ENCODE peak calls at places on chromosome 20, in nine cellular contexts. One of them, this sample, is unnamed.

GRCh38 chr20:25465398-25465797 is 57.9 kb downstream of the GINS1 start:
- DNase-seq in GM13977: no peak
- DNase-seq in stimulated activated CD4-positive, alpha-beta T cell treated with anti-CD3 and anti-CD28 coated beads, Interleukin-1b, Interleukin-23, amount 100 ng/mL, for 1 hour: no peak
- DNase-seq in T-helper 1 cell: no peak
- DNase-seq in Right ventricle myocardium superior: no peak
- DNase-seq in activated CD4-positive, CD25-positive, alpha-beta regulatory T cell treated with anti-CD3 and anti-CD28 coated beads, Interleukin-2, amount 50 U/mL, for 72 hours: no peak
- DNase-seq in activated CD4-positive, alpha-beta T cell treated with anti-CD3 and anti-CD28 coated beads, Interleukin-2, amount 10 ng/mL, durations not matched to agents 7 days and 5 days: no peak
- DNase-seq in endothelial cell: no peak
- DNase-seq in stimulated activated CD8-positive, alpha-beta memory T cell treated with anti-CD3 and anti-CD28 coated beads, Interleukin-2, amount 100 ng/mL, for 1 hour: no peak
- DNase-seq in this sample: no peak

GRCh38 chr20:63657260-63657936 is 714 bp upstream of the RTEL1 start:
- DNase-seq in GM13977: no peak
- DNase-seq in stimulated activated CD4-positive, alpha-beta T cell treated with anti-CD3 and anti-CD28 coated beads, Interleukin-1b, Interleukin-23, amount 100 ng/mL, for 1 hour: no peak
- DNase-seq in T-helper 1 cell: no peak
- DNase-seq in Right ventricle myocardium superior: no peak
- DNase-seq in activated CD4-positive, CD25-positive, alpha-beta regulatory T cell treated with anti-CD3 and anti-CD28 coated beads, Interleukin-2, amount 50 U/mL, for 72 hours: no peak
- DNase-seq in activated CD4-positive, alpha-beta T cell treated with anti-CD3 and anti-CD28 coated beads, Interleukin-2, amount 10 ng/mL, durations not matched to agents 7 days and 5 days: no peak
- DNase-seq in endothelial cell: no peak
- DNase-seq in stimulated activated CD8-positive, alpha-beta memory T cell treated with anti-CD3 and anti-CD28 coated beads, Interleukin-2, amount 100 ng/mL, for 1 hour: no peak
- DNase-seq in this sample: no peak

GRCh38 chr20:58511364-58511763 is 3.8 kb downstream of the APCDD1L start:
- DNase-seq in GM13977: no peak
- DNase-seq in stimulated activated CD4-positive, alpha-beta T cell treated with anti-CD3 and anti-CD28 coated beads, Interleukin-1b, Interleukin-23, amount 100 ng/mL, for 1 hour: no peak
- DNase-seq in T-helper 1 cell: no peak
- DNase-seq in Right ventricle myocardium superior: no peak
- DNase-seq in activated CD4-positive, CD25-positive, alpha-beta regulatory T cell treated with anti-CD3 and anti-CD28 coated beads, Interleukin-2, amount 50 U/mL, for 72 hours: no peak
- DNase-seq in activated CD4-positive, alpha-beta T cell treated with anti-CD3 and anti-CD28 coated beads, Interleukin-2, amount 10 ng/mL, durations not matched to agents 7 days and 5 days: no peak
- DNase-seq in endothelial cell: no peak
- DNase-seq in stimulated activated CD8-positive, alpha-beta memory T cell treated with anti-CD3 and anti-CD28 coated beads, Interleukin-2, amount 100 ng/mL, for 1 hour: no peak
- DNase-seq in this sample: peak; percentile 69

GRCh38 chr20:16279320-16279719 is 293.9 kb downstream of the KIF16B start:
- DNase-seq in GM13977: no peak
- DNase-seq in stimulated activated CD4-positive, alpha-beta T cell treated with anti-CD3 and anti-CD28 coated beads, Interleukin-1b, Interleukin-23, amount 100 ng/mL, for 1 hour: no peak
- DNase-seq in T-helper 1 cell: no peak
- DNase-seq in Right ventricle myocardium superior: no peak
- DNase-seq in activated CD4-positive, CD25-positive, alpha-beta regulatory T cell treated with anti-CD3 and anti-CD28 coated beads, Interleukin-2, amount 50 U/mL, for 72 hours: no peak
- DNase-seq in activated CD4-positive, alpha-beta T cell treated with anti-CD3 and anti-CD28 coated beads, Interleukin-2, amount 10 ng/mL, durations not matched to agents 7 days and 5 days: no peak
- DNase-seq in endothelial cell: peak; percentile 17
- DNase-seq in stimulated activated CD8-positive, alpha-beta memory T cell treated with anti-CD3 and anti-CD28 coated beads, Interleukin-2, amount 100 ng/mL, for 1 hour: no peak
- DNase-seq in this sample: no peak

GRCh38 chr20:50546729-50547314 is 36.6 kb downstream of the PTPN1 start:
- DNase-seq in GM13977: peak; percentile 20
- DNase-seq in stimulated activated CD4-positive, alpha-beta T cell treated with anti-CD3 and anti-CD28 coated beads, Interleukin-1b, Interleukin-23, amount 100 ng/mL, for 1 hour: no peak
- DNase-seq in T-helper 1 cell: peak; percentile 58
- DNase-seq in Right ventricle myocardium superior: no peak
- DNase-seq in activated CD4-positive, CD25-positive, alpha-beta regulatory T cell treated with anti-CD3 and anti-CD28 coated beads, Interleukin-2, amount 50 U/mL, for 72 hours: no peak
- DNase-seq in activated CD4-positive, alpha-beta T cell treated with anti-CD3 and anti-CD28 coated beads, Interleukin-2, amount 10 ng/mL, durations not matched to agents 7 days and 5 days: peak; percentile 38
- DNase-seq in endothelial cell: no peak
- DNase-seq in stimulated activated CD8-positive, alpha-beta memory T cell treated with anti-CD3 and anti-CD28 coated beads, Interleukin-2, amount 100 ng/mL, for 1 hour: no peak
- DNase-seq in this sample: peak; percentile 35

GRCh38 chr20:46751856-46752255 is 42.4 kb downstream of the SLC2A10 start:
- DNase-seq in GM13977: no peak
- DNase-seq in stimulated activated CD4-positive, alpha-beta T cell treated with anti-CD3 and anti-CD28 coated beads, Interleukin-1b, Interleukin-23, amount 100 ng/mL, for 1 hour: no peak
- DNase-seq in T-helper 1 cell: no peak
- DNase-seq in Right ventricle myocardium superior: no peak
- DNase-seq in activated CD4-positive, CD25-positive, alpha-beta regulatory T cell treated with anti-CD3 and anti-CD28 coated beads, Interleukin-2, amount 50 U/mL, for 72 hours: no peak
- DNase-seq in activated CD4-positive, alpha-beta T cell treated with anti-CD3 and anti-CD28 coated beads, Interleukin-2, amount 10 ng/mL, durations not matched to agents 7 days and 5 days: no peak
- DNase-seq in endothelial cell: no peak
- DNase-seq in stimulated activated CD8-positive, alpha-beta memory T cell treated with anti-CD3 and anti-CD28 coated beads, Interleukin-2, amount 100 ng/mL, for 1 hour: no peak
- DNase-seq in this sample: no peak

GRCh38 chr20:49510562-49511117 is 28.2 kb upstream of the KCNB1 start:
- DNase-seq in GM13977: no peak
- DNase-seq in stimulated activated CD4-positive, alpha-beta T cell treated with anti-CD3 and anti-CD28 coated beads, Interleukin-1b, Interleukin-23, amount 100 ng/mL, for 1 hour: no peak
- DNase-seq in T-helper 1 cell: no peak
- DNase-seq in Right ventricle myocardium superior: peak; percentile 76
- DNase-seq in activated CD4-positive, CD25-positive, alpha-beta regulatory T cell treated with anti-CD3 and anti-CD28 coated beads, Interleukin-2, amount 50 U/mL, for 72 hours: no peak
- DNase-seq in activated CD4-positive, alpha-beta T cell treated with anti-CD3 and anti-CD28 coated beads, Interleukin-2, amount 10 ng/mL, durations not matched to agents 7 days and 5 days: no peak
- DNase-seq in endothelial cell: no peak
- DNase-seq in stimulated activated CD8-positive, alpha-beta memory T cell treated with anti-CD3 and anti-CD28 coated beads, Interleukin-2, amount 100 ng/mL, for 1 hour: no peak
- DNase-seq in this sample: no peak

GRCh38 chr20:53736757-53737403 is 143.2 kb upstream of the ZNF217 start:
- DNase-seq in GM13977: peak; percentile 52
- DNase-seq in stimulated activated CD4-positive, alpha-beta T cell treated with anti-CD3 and anti-CD28 coated beads, Interleukin-1b, Interleukin-23, amount 100 ng/mL, for 1 hour: no peak
- DNase-seq in T-helper 1 cell: peak; percentile 29
- DNase-seq in Right ventricle myocardium superior: no peak
- DNase-seq in activated CD4-positive, CD25-positive, alpha-beta regulatory T cell treated with anti-CD3 and anti-CD28 coated beads, Interleukin-2, amount 50 U/mL, for 72 hours: no peak
- DNase-seq in activated CD4-positive, alpha-beta T cell treated with anti-CD3 and anti-CD28 coated beads, Interleukin-2, amount 10 ng/mL, durations not matched to agents 7 days and 5 days: no peak
- DNase-seq in endothelial cell: no peak
- DNase-seq in stimulated activated CD8-positive, alpha-beta memory T cell treated with anti-CD3 and anti-CD28 coated beads, Interleukin-2, amount 100 ng/mL, for 1 hour: no peak
- DNase-seq in this sample: no peak

GRCh38 chr20:362271-363254 is 15.7 kb downstream of the NRSN2 start:
- DNase-seq in GM13977: no peak
- DNase-seq in stimulated activated CD4-positive, alpha-beta T cell treated with anti-CD3 and anti-CD28 coated beads, Interleukin-1b, Interleukin-23, amount 100 ng/mL, for 1 hour: no peak
- DNase-seq in T-helper 1 cell: peak; percentile 84
- DNase-seq in Right ventricle myocardium superior: peak; percentile 92
- DNase-seq in activated CD4-positive, CD25-positive, alpha-beta regulatory T cell treated with anti-CD3 and anti-CD28 coated beads, Interleukin-2, amount 50 U/mL, for 72 hours: no peak
- DNase-seq in activated CD4-positive, alpha-beta T cell treated with anti-CD3 and anti-CD28 coated beads, Interleukin-2, amount 10 ng/mL, durations not matched to agents 7 days and 5 days: peak; percentile 50
- DNase-seq in endothelial cell: no peak
- DNase-seq in stimulated activated CD8-positive, alpha-beta memory T cell treated with anti-CD3 and anti-CD28 coated beads, Interleukin-2, amount 100 ng/mL, for 1 hour: no peak
- DNase-seq in this sample: peak; percentile 98

GRCh38 chr20:8357703-8358102 is 225.6 kb downstream of the PLCB1 start:
- DNase-seq in GM13977: no peak
- DNase-seq in stimulated activated CD4-positive, alpha-beta T cell treated with anti-CD3 and anti-CD28 coated beads, Interleukin-1b, Interleukin-23, amount 100 ng/mL, for 1 hour: no peak
- DNase-seq in T-helper 1 cell: no peak
- DNase-seq in Right ventricle myocardium superior: no peak
- DNase-seq in activated CD4-positive, CD25-positive, alpha-beta regulatory T cell treated with anti-CD3 and anti-CD28 coated beads, Interleukin-2, amount 50 U/mL, for 72 hours: no peak
- DNase-seq in activated CD4-positive, alpha-beta T cell treated with anti-CD3 and anti-CD28 coated beads, Interleukin-2, amount 10 ng/mL, durations not matched to agents 7 days and 5 days: no peak
- DNase-seq in endothelial cell: no peak
- DNase-seq in stimulated activated CD8-positive, alpha-beta memory T cell treated with anti-CD3 and anti-CD28 coated beads, Interleukin-2, amount 100 ng/mL, for 1 hour: no peak
- DNase-seq in this sample: no peak

GRCh38 chr20:62069741-62070216 is 4.1 kb upstream of the TAF4 start:
- DNase-seq in GM13977: no peak
- DNase-seq in stimulated activated CD4-positive, alpha-beta T cell treated with anti-CD3 and anti-CD28 coated beads, Interleukin-1b, Interleukin-23, amount 100 ng/mL, for 1 hour: no peak
- DNase-seq in T-helper 1 cell: no peak
- DNase-seq in Right ventricle myocardium superior: no peak
- DNase-seq in activated CD4-positive, CD25-positive, alpha-beta regulatory T cell treated with anti-CD3 and anti-CD28 coated beads, Interleukin-2, amount 50 U/mL, for 72 hours: no peak
- DNase-seq in activated CD4-positive, alpha-beta T cell treated with anti-CD3 and anti-CD28 coated beads, Interleukin-2, amount 10 ng/mL, durations not matched to agents 7 days and 5 days: no peak
- DNase-seq in endothelial cell: no peak
- DNase-seq in stimulated activated CD8-positive, alpha-beta memory T cell treated with anti-CD3 and anti-CD28 coated beads, Interleukin-2, amount 100 ng/mL, for 1 hour: no peak
- DNase-seq in this sample: no peak

GRCh38 chr20:45911486-45912343 is at the start of gene PLTP:
- DNase-seq in GM13977: peak; percentile 50
- DNase-seq in stimulated activated CD4-positive, alpha-beta T cell treated with anti-CD3 and anti-CD28 coated beads, Interleukin-1b, Interleukin-23, amount 100 ng/mL, for 1 hour: no peak
- DNase-seq in T-helper 1 cell: no peak
- DNase-seq in Right ventricle myocardium superior: peak; percentile 89
- DNase-seq in activated CD4-positive, CD25-positive, alpha-beta regulatory T cell treated with anti-CD3 and anti-CD28 coated beads, Interleukin-2, amount 50 U/mL, for 72 hours: no peak
- DNase-seq in activated CD4-positive, alpha-beta T cell treated with anti-CD3 and anti-CD28 coated beads, Interleukin-2, amount 10 ng/mL, durations not matched to agents 7 days and 5 days: peak; percentile 27
- DNase-seq in endothelial cell: peak; percentile 65
- DNase-seq in stimulated activated CD8-positive, alpha-beta memory T cell treated with anti-CD3 and anti-CD28 coated beads, Interleukin-2, amount 100 ng/mL, for 1 hour: no peak
- DNase-seq in this sample: peak; percentile 64

This sample was measured in OCI-M1.